ENCODE peak calls at places on chromosomes 2 and 18, in four cellular contexts. O is activated naive CD4-positive, alpha-beta T cell treated with anti-CD3 and anti-CD28 coated beads for 36 hours; J is activated CD8-positive, alpha-beta T cell treated with anti-CD3 and anti-CD28 coated beads for 36 hours; X is heart right ventricle. R is an unnamed sample.

GRCh38 chr2:7930800-7931635 is 750.8 kb upstream of the ID2 start:
- DNase-seq in J (no peak), X (peak), O (peak), R (no peak)

GRCh38 chr18:7749001-7749391 is 181.9 kb downstream of the PTPRM start:
- DNase-seq in O (no peak), X (no peak), J (no peak), R (no peak)

GRCh38 chr2:18819566-18819965 is 230.2 kb upstream of the NT5C1B start:
- DNase-seq in J (no peak), X (no peak), O (no peak), R (no peak)

GRCh38 chr2:200905618-200906296 is 16.6 kb downstream of the NIF3L1 start:
- DNase-seq in O (peak), J (peak), X (peak), R (peak)

GRCh38 chr2:44358498-44358897 is 2.8 kb downstream of the PREPL start:
- DNase-seq in X (peak), J (peak), O (peak), R (peak)

GRCh38 chr2:41925009-41925408 is 122.8 kb upstream of the PKDCC start:
- DNase-seq in O (no peak), X (no peak), J (no peak), R (no peak)

GRCh38 chr2:230824406-230824978 is 40.2 kb upstream of the ITM2C start:
- DNase-seq in O (peak), X (peak), J (peak), R (peak)

GRCh38 chr2:47254464-47254863 is 99.4 kb upstream of the STPG4 start:
- DNase-seq in O (no peak), J (no peak), X (no peak), R (no peak)

GRCh38 chr2:74008761-74009395 is 24.2 kb downstream of the TET3 start:
- DNase-seq in J (no peak), X (no peak), O (no peak), R (no peak)

GRCh38 chr2:241872313-241872642 is 2.7 kb downstream of the RTP5 start:
- DNase-seq in J (no peak), X (no peak), O (no peak), R (no peak)

GRCh38 chr2:15363734-15364133 is 197.4 kb downstream of the NBAS start:
- DNase-seq in J (no peak), X (no peak), O (no peak), R (no peak)

GRCh38 chr2:239792649-239793010 is 232.5 kb downstream of the NDUFA10 start:
- DNase-seq in X (no peak), J (no peak), O (no peak), R (no peak)

GRCh38 chr2:98663521-98664090 is 55.2 kb downstream of the UNC50 start:
- DNase-seq in O (no peak), J (no peak), X (no peak), R (peak)

GRCh38 chr2:131105156-131105949 is at the start of gene PLEKHB2:
- DNase-seq in J (peak), O (peak), X (peak), R (peak)

GRCh38 chr2:128271891-128272585 is 46.6 kb downstream of the HS6ST1 start:
- DNase-seq in J (no peak), X (no peak), O (no peak), R (no peak)

GRCh38 chr2:156340377-156340776 is 7.9 kb upstream of the NR4A2 start:
- DNase-seq in J (peak), O (peak), X (no peak), R (no peak)

GRCh38 chr2:186558512-186559276 is 31.2 kb upstream of the ITGAV start:
- DNase-seq in O (no peak), X (no peak), J (no peak), R (no peak)

GRCh38 chr2:69774984-69775982 is 33.3 kb downstream of the ANXA4 start:
- DNase-seq in O (peak), J (peak), X (no peak), R (peak)

GRCh38 chr2:71720283-71720560 is 266.9 kb downstream of the DYSF start:
- DNase-seq in O (no peak), J (no peak), X (no peak), R (no peak)

GRCh38 chr2:118239284-118239683 is 151.0 kb downstream of the INSIG2 start:
- DNase-seq in O (no peak), X (no peak), J (no peak), R (no peak)

GRCh38 chr2:166632616-166633015 is 138.6 kb upstream of the SCN7A start:
- DNase-seq in X (no peak), J (no peak), O (no peak), R (no peak)

GRCh38 chr18:3395466-3395865 is 54.5 kb upstream of the TGIF1 start:
- DNase-seq in O (no peak), J (no peak), X (no peak), R (no peak)

GRCh38 chr2:105175231-105175630 is 66.3 kb upstream of the GPR45 start:
- DNase-seq in J (no peak), O (no peak), X (no peak), R (no peak)

GRCh38 chr2:33395660-33396249 is 80.7 kb upstream of the RASGRP3 start:
- DNase-seq in J (peak), O (peak), X (peak), R (peak)

GRCh38 chr2:27716301-27717069 is 52.8 kb downstream of the SLC4A1AP start:
- DNase-seq in X (no peak), J (no peak), O (no peak), R (no peak)

GRCh38 chr2:200077210-200077650 is 121.8 kb downstream of the MAIP1 start:
- DNase-seq in X (no peak), J (no peak), O (no peak), R (no peak)

GRCh38 chr2:168192839-168193616 is 54.4 kb downstream of the STK39 start:
- DNase-seq in O (peak), X (no peak), J (peak), R (peak)

GRCh38 chr2:241357531-241357930 is 1.4 kb downstream of the FARP2 start:
- DNase-seq in X (no peak), J (no peak), O (no peak), R (no peak)

GRCh38 chr2:42917374-42918017 is 125.1 kb upstream of the HAAO start:
- DNase-seq in X (peak), O (peak), J (peak), R (no peak)

GRCh38 chr2:218217366-218218309 is 649 bp downstream of the ARPC2 start:
- DNase-seq in J (peak), X (peak), O (peak), R (no peak)

GRCh38 chr2:138607746-138608145 is 106.2 kb downstream of the SPOPL start:
- DNase-seq in J (no peak), X (no peak), O (no peak), R (no peak)

GRCh38 chr2:9753276-9753600 is 90.0 kb upstream of the TAF1B start:
- DNase-seq in O (peak), J (peak), X (no peak), R (no peak)

GRCh38 chr2:164981217-164981990 is 26.1 kb upstream of the SLC38A11 start:
- DNase-seq in O (no peak), X (no peak), J (no peak), R (no peak)

GRCh38 chr2:173124441-173124840 is 48.8 kb downstream of the MAP3K20 start:
- DNase-seq in X (peak), O (no peak), J (no peak), R (no peak)